ENCODE peak calls at places on chromosomes 1 and 21, in four cellular contexts. A is astrocyte of the hippocampus, E is RPMI8226, X is MCF 10A. Z is an unnamed sample.

GRCh38 chr1:26998319-26999300 is 5.1 kb downstream of the TRNP1 start:
- DNase-seq in A (peak; percentile 76), E (no peak), X (peak; percentile 83), Z (peak; percentile 90)

GRCh38 chr1:47584249-47584648 is 146.4 kb downstream of the FOXD2 start:
- DNase-seq in A (no peak), E (no peak), X (no peak), Z (no peak)

GRCh38 chr1:16677552-16678423 is 11.0 kb upstream of the RNU1-3 start:
- DNase-seq in A (peak; percentile 60), E (peak; percentile 90), X (peak; percentile 66), Z (peak; percentile 62)

GRCh38 chr21:42777064-42777756 is 102.1 kb downstream of the WDR4 start:
- DNase-seq in A (no peak), E (no peak), X (no peak), Z (no peak)

GRCh38 chr1:100578201-100578600 is 40.3 kb downstream of the GPR88 start:
- DNase-seq in A (no peak), E (no peak), X (no peak), Z (peak; percentile 61)

GRCh38 chr1:86913399-86913895 is 479 bp downstream of the SELENOF start:
- DNase-seq in A (peak; percentile 51), E (peak; percentile 45), X (peak; percentile 35), Z (peak; percentile 51)

GRCh38 chr1:32180186-32181060 is 948 bp downstream of the TXLNA start:
- DNase-seq in A (peak; percentile 79), E (peak; percentile 54), X (peak; percentile 43), Z (peak; percentile 31)

GRCh38 chr21:16285646-16286223 is 556.0 kb downstream of the USP25 start:
- DNase-seq in A (peak; percentile 32), E (no peak), X (no peak), Z (no peak)

GRCh38 chr1:38444770-38445442 is 398.3 kb upstream of the POU3F1 start:
- DNase-seq in A (peak; percentile 31), E (no peak), X (no peak), Z (no peak)

GRCh38 chr1:42335050-42335808 is at the start of gene FOXJ3:
- DNase-seq in A (peak; percentile 98), E (peak; percentile 99), X (peak; percentile 92), Z (peak; percentile 94)

GRCh38 chr1:15154480-15155036 is 1.0 kb downstream of the TMEM51 start:
- DNase-seq in A (peak; percentile 50), E (peak; percentile 46), X (no peak), Z (peak; percentile 59)

GRCh38 chr1:207832796-207833195 is 78.1 kb downstream of the CD34 start:
- DNase-seq in A (no peak), E (no peak), X (no peak), Z (no peak)

GRCh38 chr1:235168375-235168774 is 7.3 kb upstream of the RBM34 start:
- DNase-seq in A (no peak), E (no peak), X (no peak), Z (no peak)

GRCh38 chr1:225882699-225883615 is 777 bp upstream of the TMEM63A start:
- DNase-seq in A (peak; percentile 71), E (peak; percentile 57), X (peak; percentile 70), Z (peak; percentile 37)

GRCh38 chr1:5119496-5120234 is 465.3 kb downstream of the AJAP1 start:
- DNase-seq in A (no peak), E (no peak), X (no peak), Z (no peak)

GRCh38 chr21:36160850-36161178 is 4.2 kb downstream of the DOP1B start:
- DNase-seq in A (no peak), E (no peak), X (no peak), Z (no peak)

GRCh38 chr1:198220428-198220827 is 63.6 kb downstream of the NEK7 start:
- DNase-seq in A (peak; percentile 72), E (no peak), X (peak; percentile 97), Z (peak; percentile 97)

GRCh38 chr1:94955767-94956632 is 29.1 kb upstream of the CNN3 start:
- DNase-seq in A (peak; percentile 40), E (no peak), X (no peak), Z (no peak)

Z was measured in mammary epithelial cell.